ENCODE peak calls at places on chromosomes 7 and 10, in ten cellular contexts. One of them, this sample, is unnamed.

GRCh38 chr7:96397936-96398596 is 76.2 kb upstream of the SLC25A13 start:
- DNase-seq in stimulated activated CD4-positive, alpha-beta T cell treated with anti-CD3 and anti-CD28 coated beads, Interleukin-12 subunit alpha, Interleukin-12 subunit beta, amount 100 ng/mL, for 4 hours: no peak
- DNase-seq in HTR-8/SVneo: no peak
- DNase-seq in A549: no peak
- DNase-seq in HCT116: no peak
- DNase-seq in mucosa of descending colon: no peak
- DNase-seq in iPS-NIHi11: no peak
- DNase-seq in smooth muscle cell of the brain vasculature: no peak
- DNase-seq in right cardiac atrium: no peak
- DNase-seq in posterior cingulate gyrus: no peak
- DNase-seq in this sample: peak

GRCh38 chr7:5423272-5423843 is at the start of gene TNRC18:
- DNase-seq in A549: no peak
- DNase-seq in right cardiac atrium: peak
- DNase-seq in mucosa of descending colon: no peak
- DNase-seq in posterior cingulate gyrus: peak
- DNase-seq in stimulated activated CD4-positive, alpha-beta T cell treated with anti-CD3 and anti-CD28 coated beads, Interleukin-12 subunit alpha, Interleukin-12 subunit beta, amount 100 ng/mL, for 4 hours: no peak
- DNase-seq in HTR-8/SVneo: no peak
- DNase-seq in smooth muscle cell of the brain vasculature: no peak
- DNase-seq in iPS-NIHi11: no peak
- DNase-seq in HCT116: no peak
- DNase-seq in this sample: no peak

GRCh38 chr10:22246680-22247391 is 29.0 kb upstream of the EBLN1 start:
- DNase-seq in stimulated activated CD4-positive, alpha-beta T cell treated with anti-CD3 and anti-CD28 coated beads, Interleukin-12 subunit alpha, Interleukin-12 subunit beta, amount 100 ng/mL, for 4 hours: no peak
- DNase-seq in A549: peak
- DNase-seq in iPS-NIHi11: no peak
- DNase-seq in HTR-8/SVneo: peak
- DNase-seq in posterior cingulate gyrus: no peak
- DNase-seq in HCT116: peak
- DNase-seq in right cardiac atrium: no peak
- DNase-seq in smooth muscle cell of the brain vasculature: no peak
- DNase-seq in mucosa of descending colon: no peak
- DNase-seq in this sample: peak

GRCh38 chr7:23347682-23348180 is 48.6 kb downstream of the MALSU1 start:
- DNase-seq in stimulated activated CD4-positive, alpha-beta T cell treated with anti-CD3 and anti-CD28 coated beads, Interleukin-12 subunit alpha, Interleukin-12 subunit beta, amount 100 ng/mL, for 4 hours: no peak
- DNase-seq in right cardiac atrium: no peak
- DNase-seq in HCT116: peak
- DNase-seq in mucosa of descending colon: no peak
- DNase-seq in iPS-NIHi11: no peak
- DNase-seq in smooth muscle cell of the brain vasculature: no peak
- DNase-seq in A549: peak
- DNase-seq in posterior cingulate gyrus: no peak
- DNase-seq in HTR-8/SVneo: peak
- DNase-seq in this sample: peak

GRCh38 chr10:97596101-97597055 is 6.9 kb downstream of the C10orf62 start:
- DNase-seq in HTR-8/SVneo: peak
- DNase-seq in mucosa of descending colon: no peak
- DNase-seq in right cardiac atrium: no peak
- DNase-seq in HCT116: peak
- DNase-seq in A549: peak
- DNase-seq in stimulated activated CD4-positive, alpha-beta T cell treated with anti-CD3 and anti-CD28 coated beads, Interleukin-12 subunit alpha, Interleukin-12 subunit beta, amount 100 ng/mL, for 4 hours: no peak
- DNase-seq in posterior cingulate gyrus: no peak
- DNase-seq in iPS-NIHi11: no peak
- DNase-seq in smooth muscle cell of the brain vasculature: no peak
- DNase-seq in this sample: peak

GRCh38 chr10:3119796-3120459 is 52.6 kb downstream of the PFKP start:
- DNase-seq in posterior cingulate gyrus: no peak
- DNase-seq in right cardiac atrium: peak
- DNase-seq in stimulated activated CD4-positive, alpha-beta T cell treated with anti-CD3 and anti-CD28 coated beads, Interleukin-12 subunit alpha, Interleukin-12 subunit beta, amount 100 ng/mL, for 4 hours: no peak
- DNase-seq in HCT116: no peak
- DNase-seq in mucosa of descending colon: no peak
- DNase-seq in smooth muscle cell of the brain vasculature: no peak
- DNase-seq in iPS-NIHi11: peak
- DNase-seq in A549: peak
- DNase-seq in HTR-8/SVneo: peak
- DNase-seq in this sample: peak

GRCh38 chr10:121851791-121852190 is 76.0 kb downstream of the ATE1 start:
- DNase-seq in mucosa of descending colon: no peak
- DNase-seq in HTR-8/SVneo: no peak
- DNase-seq in HCT116: no peak
- DNase-seq in posterior cingulate gyrus: no peak
- DNase-seq in smooth muscle cell of the brain vasculature: no peak
- DNase-seq in stimulated activated CD4-positive, alpha-beta T cell treated with anti-CD3 and anti-CD28 coated beads, Interleukin-12 subunit alpha, Interleukin-12 subunit beta, amount 100 ng/mL, for 4 hours: no peak
- DNase-seq in right cardiac atrium: no peak
- DNase-seq in A549: no peak
- DNase-seq in iPS-NIHi11: no peak
- DNase-seq in this sample: no peak

GRCh38 chr7:100080895-100081534 is 508 bp downstream of the ZNF3 start:
- DNase-seq in A549: no peak
- DNase-seq in stimulated activated CD4-positive, alpha-beta T cell treated with anti-CD3 and anti-CD28 coated beads, Interleukin-12 subunit alpha, Interleukin-12 subunit beta, amount 100 ng/mL, for 4 hours: no peak
- DNase-seq in smooth muscle cell of the brain vasculature: no peak
- DNase-seq in HTR-8/SVneo: no peak
- DNase-seq in iPS-NIHi11: no peak
- DNase-seq in right cardiac atrium: no peak
- DNase-seq in mucosa of descending colon: no peak
- DNase-seq in posterior cingulate gyrus: no peak
- DNase-seq in HCT116: no peak
- DNase-seq in this sample: peak

GRCh38 chr10:92693534-92693893 is 3.8 kb downstream of the HHEX start:
- DNase-seq in right cardiac atrium: no peak
- DNase-seq in iPS-NIHi11: no peak
- DNase-seq in HCT116: no peak
- DNase-seq in stimulated activated CD4-positive, alpha-beta T cell treated with anti-CD3 and anti-CD28 coated beads, Interleukin-12 subunit alpha, Interleukin-12 subunit beta, amount 100 ng/mL, for 4 hours: no peak
- DNase-seq in A549: no peak
- DNase-seq in posterior cingulate gyrus: no peak
- DNase-seq in smooth muscle cell of the brain vasculature: no peak
- DNase-seq in HTR-8/SVneo: no peak
- DNase-seq in mucosa of descending colon: no peak
- DNase-seq in this sample: no peak

GRCh38 chr10:133329401-133330202 is 7.1 kb downstream of the CALY start:
- DNase-seq in A549: peak
- DNase-seq in right cardiac atrium: peak
- DNase-seq in smooth muscle cell of the brain vasculature: peak
- DNase-seq in HTR-8/SVneo: peak
- DNase-seq in stimulated activated CD4-positive, alpha-beta T cell treated with anti-CD3 and anti-CD28 coated beads, Interleukin-12 subunit alpha, Interleukin-12 subunit beta, amount 100 ng/mL, for 4 hours: peak
- DNase-seq in HCT116: no peak
- DNase-seq in posterior cingulate gyrus: peak
- DNase-seq in mucosa of descending colon: peak
- DNase-seq in iPS-NIHi11: peak
- DNase-seq in this sample: peak

GRCh38 chr10:8070440-8070839 is 16.0 kb downstream of the GATA3 start:
- DNase-seq in HCT116: no peak
- DNase-seq in right cardiac atrium: no peak
- DNase-seq in smooth muscle cell of the brain vasculature: no peak
- DNase-seq in stimulated activated CD4-positive, alpha-beta T cell treated with anti-CD3 and anti-CD28 coated beads, Interleukin-12 subunit alpha, Interleukin-12 subunit beta, amount 100 ng/mL, for 4 hours: no peak
- DNase-seq in mucosa of descending colon: no peak
- DNase-seq in posterior cingulate gyrus: no peak
- DNase-seq in iPS-NIHi11: no peak
- DNase-seq in A549: no peak
- DNase-seq in HTR-8/SVneo: no peak
- DNase-seq in this sample: no peak